ENCODE peak calls at places on chromosome 13, in eight cellular contexts. S is CD8-positive, alpha-beta T cell; P is Peyer's patch; D is AG10803; K is tibial artery; V is PC-9; R is upper lobe of right lung; N is cardiac fibroblast. H is an unnamed sample.

GRCh38 chr13:48780713-48781341 is 127.1 kb downstream of the CYSLTR2 start:
- DNase-seq in P (no peak), R (no peak), N (no peak), K (no peak), S (no peak), D (no peak), V (no peak), H (no peak)

GRCh38 chr13:98142427-98143156 is at the start of gene FARP1:
- DNase-seq in R (peak), K (peak), V (peak), D (peak), S (no peak), P (peak), N (peak), H (no peak)

GRCh38 chr13:34731486-34731885 is 210.6 kb upstream of the NBEA start:
- DNase-seq in N (no peak), S (no peak), D (no peak), K (no peak), P (no peak), R (no peak), V (no peak), H (no peak)

GRCh38 chr13:110173247-110173818 is 133.6 kb downstream of the COL4A1 start:
- DNase-seq in V (no peak), N (peak), D (no peak), S (no peak), R (no peak), K (no peak), P (no peak), H (no peak)

GRCh38 chr13:75797256-75797655 is 161.1 kb downstream of the LMO7 start:
- DNase-seq in D (peak), S (no peak), K (no peak), V (no peak), P (no peak), R (no peak), N (no peak), H (no peak)

GRCh38 chr13:75307370-75307984 is 174.5 kb downstream of the TBC1D4 start:
- DNase-seq in S (no peak), K (no peak), D (peak), R (no peak), P (no peak), V (no peak), N (no peak), H (no peak)

GRCh38 chr13:48315981-48316380 is 12.4 kb downstream of the RB1 start:
- DNase-seq in N (peak), P (no peak), R (no peak), D (no peak), S (no peak), K (no peak), V (no peak), H (no peak)

GRCh38 chr13:44231786-44232516 is 141.7 kb upstream of the SERP2 start:
- DNase-seq in V (peak), R (peak), P (peak), D (peak), K (peak), N (peak), S (no peak), H (no peak)

GRCh38 chr13:45206340-45206739 is 5.5 kb upstream of the KCTD4 start:
- DNase-seq in R (no peak), K (no peak), P (no peak), V (no peak), N (peak), S (no peak), D (peak), H (no peak)

GRCh38 chr13:46721054-46721453 is 75.9 kb downstream of the ESD start:
- DNase-seq in S (peak), P (no peak), V (peak), D (peak), K (peak), R (no peak), N (peak), H (no peak)

GRCh38 chr13:50127017-50127725 is 111.9 kb downstream of the KCNRG start:
- DNase-seq in P (peak), K (peak), D (peak), S (no peak), N (peak), R (peak), V (no peak), H (no peak)

GRCh38 chr13:81639984-81640582 is 1299.2 kb upstream of the SPRY2 start:
- DNase-seq in S (no peak), N (no peak), P (no peak), K (no peak), D (no peak), V (no peak), R (no peak), H (peak)

GRCh38 chr13:79900356-79900755 is 419.4 kb downstream of the NDFIP2 start:
- DNase-seq in K (no peak), N (no peak), S (no peak), P (no peak), V (no peak), R (no peak), D (no peak), H (no peak)

GRCh38 chr13:113816925-113817859 is 46.7 kb downstream of the GAS6 start:
- DNase-seq in N (peak), P (peak), S (peak), D (peak), V (peak), R (peak), K (peak), H (peak)

DNA sequence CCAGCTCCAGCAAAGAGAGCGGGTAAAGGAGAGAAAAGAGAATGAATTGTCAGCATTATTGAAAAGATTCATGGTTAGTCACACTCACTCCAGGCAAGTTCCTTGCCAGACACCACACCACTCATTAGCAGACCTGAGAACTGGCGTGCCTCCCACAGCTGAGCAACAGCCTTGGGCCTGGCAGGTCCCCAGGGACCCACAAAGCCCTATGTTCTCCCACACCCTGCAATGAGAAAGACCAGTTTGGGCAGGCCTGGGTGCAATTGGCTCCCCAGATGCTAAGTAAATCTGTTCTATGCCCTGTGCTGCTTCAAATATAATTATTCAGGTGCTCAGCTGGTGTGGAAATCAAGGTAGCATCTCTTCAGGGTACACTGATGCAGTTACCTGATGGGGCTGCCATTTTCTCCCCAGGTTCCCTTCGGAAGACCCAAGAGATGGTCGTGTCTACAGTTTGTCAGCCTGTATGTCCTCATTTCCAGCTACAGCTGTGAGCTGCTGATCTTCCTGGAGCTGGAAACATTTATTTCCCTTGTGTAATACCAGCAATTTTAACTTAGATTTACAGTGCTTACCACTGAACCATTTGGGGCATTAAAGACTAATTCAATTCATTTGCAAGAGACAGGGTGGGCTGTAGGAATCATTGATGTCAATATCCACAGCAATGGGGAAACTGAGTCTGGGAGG is 405.0 kb downstream of the COG6 start:
- DNase-seq in V (no peak), N (peak), P (no peak), S (no peak), R (no peak), K (no peak), D (peak), H (no peak)
- H3K4me3 ChIP-seq in V (no peak), N (no peak), P (no peak), S (no peak), R (no peak), K (no peak), D (no peak), H (no peak)

GRCh38 chr13:42816538-42816937 is 35.2 kb downstream of the FAM216B start:
- DNase-seq in D (no peak), R (no peak), K (no peak), S (no peak), P (no peak), N (peak), V (no peak), H (no peak)
- TF ChIP-seq CTCF in D (peak), R (no peak), K (no peak), S (peak), P (peak), N (peak), V (no peak), H (no peak)

GRCh38 chr13:95403349-95404140 is 102.3 kb upstream of the ABCC4 start:
- DNase-seq in K (no peak), N (no peak), S (no peak), V (no peak), P (no peak), R (no peak), D (no peak), H (no peak)

DNA sequence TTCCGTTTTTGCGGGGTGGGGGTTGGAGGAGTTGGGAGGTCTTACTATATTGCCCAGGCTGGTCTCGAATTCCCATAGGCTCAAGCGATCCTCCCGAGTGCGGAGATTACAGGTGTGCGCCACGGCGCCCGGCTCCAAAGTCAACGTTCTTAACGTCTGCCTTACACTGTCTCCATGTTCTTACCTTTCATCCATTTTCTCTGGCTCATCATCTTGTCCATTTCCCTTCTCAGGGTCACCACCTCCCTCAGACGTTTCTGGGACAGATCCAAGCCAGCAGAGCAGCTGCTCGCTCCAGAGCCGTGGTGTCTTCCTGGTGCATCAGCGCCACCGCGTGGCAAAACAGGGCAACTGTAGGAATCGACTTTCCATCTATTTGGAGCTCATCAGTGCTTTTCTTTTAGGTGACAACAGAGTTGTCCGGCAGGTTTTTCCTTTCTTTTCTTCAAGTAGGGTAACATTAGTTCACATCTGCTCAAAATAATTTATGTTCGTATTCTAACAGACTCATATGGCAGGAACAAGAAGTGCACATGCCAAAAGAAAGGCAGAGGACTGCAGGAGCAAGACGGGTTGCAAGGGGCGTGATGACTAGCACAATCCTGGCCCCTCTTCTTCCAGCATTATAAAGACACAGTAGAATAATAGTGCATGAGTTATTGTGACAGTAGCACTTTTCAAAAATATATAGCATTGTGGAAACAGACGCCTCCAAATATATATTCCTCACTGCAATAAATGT is 103.1 kb upstream of the ABCC4 start:
- DNase-seq in D (peak), N (peak), P (peak), K (peak), R (peak), S (peak), V (peak), H (peak)
- H3K4me3 ChIP-seq in D (peak), N (peak), P (peak), K (peak), R (peak), S (peak), V (no peak), H (no peak)

DNA sequence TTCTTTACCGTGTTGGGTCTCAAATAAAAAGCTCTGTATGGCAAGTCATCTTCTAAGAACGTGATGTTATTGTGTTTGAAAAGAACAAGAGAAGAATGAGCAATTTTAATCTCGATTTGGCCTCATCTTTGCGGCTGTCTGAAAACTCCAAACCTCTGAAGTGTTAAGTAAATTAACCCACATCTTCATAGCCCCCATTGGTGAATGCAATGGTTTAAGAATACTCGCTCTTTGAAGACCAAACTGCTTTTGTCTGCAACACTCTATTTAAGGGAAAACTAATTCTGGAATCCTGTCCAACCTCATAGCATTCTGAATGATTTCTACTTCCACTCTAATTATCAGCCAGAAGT is 56.9 kb upstream of the SCEL start:
- DNase-seq in N (no peak), K (no peak), R (no peak), V (no peak), D (no peak), P (no peak), S (no peak), H (no peak)
- TF ChIP-seq CTCF in N (no peak), K (no peak), R (no peak), V (peak), D (no peak), P (no peak), S (peak), H (no peak)

H was measured in LNCaP clone FGC.